ENCODE peak calls at places on chromosomes 4 and X, in eight cellular contexts. N, I, G, K, L, H, V and Q are unnamed samples.

GRCh38 chrX:134571831-134572230 is 86.4 kb downstream of the PLAC1 start:
- DNase-seq in V (peak), K (no peak), L (peak), H (no peak), N (no peak), I (no peak), G (no peak), Q (no peak)

GRCh38 chrX:96480081-96480480 is 204.6 kb upstream of the DIAPH2 start:
- DNase-seq in N (no peak), K (no peak), G (no peak), I (no peak), L (peak), V (peak), H (peak), Q (no peak)

GRCh38 chr4:156608651-156609050 is 362.9 kb downstream of the PDGFC start:
- DNase-seq in K (no peak), G (no peak), V (no peak), H (no peak), I (no peak), N (no peak), L (no peak), Q (no peak)

GRCh38 chrX:113470166-113470565 is 629.5 kb upstream of the AMOT start:
- DNase-seq in N (no peak), H (no peak), I (no peak), K (no peak), G (no peak), V (no peak), L (no peak), Q (no peak)

GRCh38 chr4:24497221-24497620 is 87.1 kb downstream of the DHX15 start:
- DNase-seq in L (no peak), V (no peak), G (no peak), I (no peak), N (no peak), K (no peak), H (peak), Q (no peak)

GRCh38 chrX:2719774-2720447 is 28.8 kb downstream of the CD99 start:
- DNase-seq in G (no peak), K (no peak), V (no peak), H (no peak), I (no peak), L (no peak), N (no peak), Q (no peak)

GRCh38 chrX:11151799-11152591 is 40.9 kb downstream of the HCCS start:
- DNase-seq in G (no peak), I (no peak), H (no peak), K (no peak), N (no peak), V (no peak), L (no peak), Q (no peak)

GRCh38 chrX:79161655-79162054 is 17.2 kb downstream of the GPR174 start:
- DNase-seq in N (no peak), V (no peak), K (no peak), I (no peak), L (no peak), G (no peak), H (no peak), Q (no peak)

GRCh38 chr4:89807441-89808140 is 29.4 kb downstream of the SNCA start:
- DNase-seq in G (no peak), L (no peak), K (no peak), I (peak), N (no peak), H (no peak), V (no peak), Q (no peak)

GRCh38 chr4:93617596-93617995 is 211.0 kb upstream of the ATOH1 start:
- DNase-seq in N (no peak), V (no peak), I (no peak), K (no peak), L (no peak), G (no peak), H (no peak), Q (peak)

GRCh38 chr4:109072595-109072994 is 229.9 kb downstream of the COL25A1 start:
- DNase-seq in N (no peak), H (peak), L (peak), V (peak), K (no peak), G (no peak), I (no peak), Q (no peak)